ENCODE peak calls at places on chromosome 2, in eight cellular contexts. B is A549, V is breast epithelium, T is vagina, K is heart left ventricle, W is gastrocnemius medialis, F is adrenal gland, R is HCT116. A is an unnamed sample.

GRCh38 chr2:39232141-39232540 is 11.6 kb downstream of the CDKL4 start:
- DNase-seq in B (no peak), V (no peak), T (no peak), K (no peak), W (no peak), F (no peak), R (no peak), A (no peak)

GRCh38 chr2:223235986-223236385 is 184.0 kb downstream of the KCNE4 start:
- DNase-seq in B (no peak), V (no peak), T (no peak), K (no peak), W (no peak), F (no peak), R (no peak), A (no peak)

GRCh38 chr2:71720596-71721361 is 267.4 kb downstream of the DYSF start:
- DNase-seq in B (no peak), V (no peak), T (no peak), K (no peak), W (no peak), F (no peak), R (no peak), A (no peak)

GRCh38 chr2:81077396-81077795 is 772.8 kb upstream of the LRRTM1 start:
- DNase-seq in B (no peak), V (no peak), T (no peak), K (no peak), W (no peak), F (no peak), R (no peak), A (no peak)

GRCh38 chr2:190819835-190820234 is 60.8 kb upstream of the GLS start:
- DNase-seq in B (no peak), V (no peak), T (no peak), K (no peak), W (no peak), F (no peak), R (no peak), A (no peak)

GRCh38 chr2:19337742-19338141 is 20.7 kb downstream of the OSR1 start:
- DNase-seq in B (no peak), V (no peak), T (no peak), K (no peak), W (no peak), F (no peak), R (no peak), A (no peak)

GRCh38 chr2:127841466-127842178 is 16.3 kb downstream of the POLR2D start:
- DNase-seq in B (no peak), V (no peak), T (no peak), K (no peak), W (no peak), F (no peak), R (no peak), A (no peak)

GRCh38 chr2:190582761-190583506 is 48.4 kb upstream of the NEMP2 start:
- DNase-seq in B (no peak), V (no peak), T (no peak), K (no peak), W (no peak), F (no peak), R (no peak), A (no peak)

GRCh38 chr2:3461781-3462492 is 57.4 kb downstream of the ADI1 start:
- DNase-seq in B (peak), V (no peak), T (no peak), K (no peak), W (peak), F (peak), R (peak), A (peak)

GRCh38 chr2:124810132-124810531 is 785.0 kb downstream of the CNTNAP5 start:
- DNase-seq in B (no peak), V (no peak), T (no peak), K (peak), W (no peak), F (no peak), R (no peak), A (no peak)

GRCh38 chr2:24908316-24908937 is 11.6 kb downstream of the ADCY3 start:
- DNase-seq in B (no peak), V (no peak), T (no peak), K (no peak), W (no peak), F (no peak), R (no peak), A (no peak)

GRCh38 chr2:27988718-27989117 is 98.2 kb downstream of the BABAM2 start:
- DNase-seq in B (no peak), V (no peak), T (no peak), K (no peak), W (no peak), F (no peak), R (no peak), A (no peak)

GRCh38 chr2:215830313-215830712 is 183.0 kb downstream of the MREG start:
- DNase-seq in B (no peak), V (no peak), T (no peak), K (peak), W (peak), F (no peak), R (peak), A (peak)

GRCh38 chr2:120930861-120931260 is 195.2 kb downstream of the GLI2 start:
- DNase-seq in B (no peak), V (no peak), T (no peak), K (no peak), W (no peak), F (no peak), R (no peak), A (no peak)

GRCh38 chr2:226228080-226228479 is 571.5 kb downstream of the IRS1 start:
- DNase-seq in B (no peak), V (no peak), T (no peak), K (no peak), W (no peak), F (no peak), R (no peak), A (no peak)

GRCh38 chr2:10380048-10380926 is 67.8 kb downstream of the ODC1 start:
- DNase-seq in B (no peak), V (no peak), T (no peak), K (no peak), W (no peak), F (no peak), R (no peak), A (no peak)

GRCh38 chr2:223047260-223047761 is 4.7 kb upstream of the KCNE4 start:
- DNase-seq in B (no peak), V (no peak), T (no peak), K (no peak), W (no peak), F (no peak), R (no peak), A (no peak)

GRCh38 chr2:88170472-88170892 is 336 bp downstream of the THNSL2 start:
- DNase-seq in B (no peak), V (no peak), T (peak), K (no peak), W (no peak), F (peak), R (no peak), A (peak)

GRCh38 chr2:20994130-20994529 is 49.7 kb downstream of the APOB start:
- DNase-seq in B (no peak), V (no peak), T (no peak), K (no peak), W (no peak), F (no peak), R (no peak), A (no peak)

GRCh38 chr2:74551530-74551929 is 2.2 kb downstream of the LOXL3 start:
- DNase-seq in B (no peak), V (no peak), T (no peak), K (no peak), W (no peak), F (no peak), R (no peak), A (no peak)

GRCh38 chr2:177263451-177264208 is 897 bp downstream of the NFE2L2 start:
- DNase-seq in B (peak), V (peak), T (peak), K (peak), W (peak), F (peak), R (peak), A (peak)

GRCh38 chr2:171345971-171346722 is 87.6 kb downstream of the METTL8 start:
- DNase-seq in B (no peak), V (no peak), T (no peak), K (no peak), W (no peak), F (no peak), R (no peak), A (no peak)

GRCh38 chr2:171346723-171347104 is 87.1 kb downstream of the METTL8 start:
- DNase-seq in B (no peak), V (no peak), T (no peak), K (no peak), W (no peak), F (no peak), R (no peak), A (no peak)

GRCh38 chr2:171348056-171348455 is 85.7 kb downstream of the METTL8 start:
- DNase-seq in B (no peak), V (no peak), T (no peak), K (no peak), W (no peak), F (no peak), R (no peak), A (no peak)

GRCh38 chr2:171347591-171348032 is 86.2 kb downstream of the METTL8 start:
- DNase-seq in B (no peak), V (no peak), T (no peak), K (no peak), W (peak), F (peak), R (peak), A (no peak)

DNA sequence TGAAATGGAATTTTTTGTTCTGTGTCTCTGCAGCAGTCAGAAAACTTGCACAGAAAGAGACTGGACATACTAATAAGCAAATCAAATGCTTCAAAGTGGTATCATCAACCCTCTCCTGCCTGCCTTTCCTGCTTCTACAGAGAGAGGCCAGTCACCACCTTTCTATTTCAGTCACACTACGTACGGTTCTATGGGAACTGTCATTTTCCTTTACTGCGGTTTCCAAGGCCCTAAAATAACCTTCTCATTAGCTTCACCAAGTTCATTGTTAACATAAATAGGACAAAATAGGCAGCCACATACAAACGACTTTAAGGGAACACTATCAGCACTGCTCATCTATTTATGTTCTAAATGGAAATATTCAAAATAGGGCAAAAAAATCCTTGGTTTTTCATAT is 86.6 kb downstream of the METTL8 start:
- DNase-seq in B (no peak), V (no peak), T (no peak), K (no peak), W (no peak), F (no peak), R (no peak), A (no peak)
- TF ChIP-seq CTCF in B (no peak), V (no peak), T (no peak), K (peak), W (no peak), F (no peak), R (no peak), A (no peak)

DNA sequence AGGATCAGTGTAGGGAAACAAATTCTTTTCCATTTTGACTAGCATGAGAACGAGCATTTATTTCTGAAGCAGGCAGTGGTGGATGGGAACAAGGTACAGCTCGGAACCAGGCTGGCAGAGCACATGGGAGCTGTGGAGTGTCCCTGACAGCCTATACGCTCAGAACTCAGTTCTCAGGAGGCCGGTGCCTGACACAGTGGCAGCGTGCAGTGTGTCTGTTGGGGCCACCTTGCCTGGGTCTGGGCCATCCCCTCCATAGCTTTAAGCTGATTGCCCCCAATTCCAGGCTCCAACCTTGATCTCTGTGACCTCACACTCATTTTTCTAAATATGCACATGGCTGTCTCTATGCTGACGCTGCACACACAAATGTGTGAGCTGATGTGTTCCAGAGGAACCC is 54.5 kb upstream of the ATG16L1 start:
- DNase-seq in B (no peak), V (no peak), T (no peak), K (no peak), W (no peak), F (no peak), R (no peak), A (no peak)
- TF ChIP-seq POLR2A in B (no peak), V (no peak), T (no peak), K (no peak), W (no peak), F (no peak), R (no peak), A (no peak)

DNA sequence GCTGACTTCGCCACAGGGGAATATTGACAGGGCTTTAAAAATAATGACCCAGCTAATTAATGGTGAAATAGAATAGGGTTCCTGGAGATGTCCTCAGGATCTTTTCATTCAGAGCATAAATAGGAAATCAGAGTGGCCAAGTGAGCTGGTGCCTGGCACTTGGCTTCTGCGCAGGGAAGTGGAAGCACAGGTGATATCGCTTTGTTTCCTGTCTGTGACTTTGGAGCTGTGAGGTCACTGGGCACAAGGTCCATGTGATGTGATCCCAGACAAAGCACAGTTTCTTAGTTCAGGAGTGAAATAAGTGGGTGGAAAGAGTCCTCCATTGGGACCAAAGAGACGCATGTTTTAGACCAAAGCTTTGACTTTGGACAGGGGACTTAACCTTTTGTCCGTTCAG is 338.3 kb downstream of the CYRIA start:
- DNase-seq in B (no peak), V (no peak), T (peak), K (no peak), W (no peak), F (no peak), R (no peak), A (no peak)
- H3K4me3 ChIP-seq in B (no peak), V (no peak), T (no peak), K (no peak), W (no peak), F (no peak), R (no peak), A (no peak)

DNA sequence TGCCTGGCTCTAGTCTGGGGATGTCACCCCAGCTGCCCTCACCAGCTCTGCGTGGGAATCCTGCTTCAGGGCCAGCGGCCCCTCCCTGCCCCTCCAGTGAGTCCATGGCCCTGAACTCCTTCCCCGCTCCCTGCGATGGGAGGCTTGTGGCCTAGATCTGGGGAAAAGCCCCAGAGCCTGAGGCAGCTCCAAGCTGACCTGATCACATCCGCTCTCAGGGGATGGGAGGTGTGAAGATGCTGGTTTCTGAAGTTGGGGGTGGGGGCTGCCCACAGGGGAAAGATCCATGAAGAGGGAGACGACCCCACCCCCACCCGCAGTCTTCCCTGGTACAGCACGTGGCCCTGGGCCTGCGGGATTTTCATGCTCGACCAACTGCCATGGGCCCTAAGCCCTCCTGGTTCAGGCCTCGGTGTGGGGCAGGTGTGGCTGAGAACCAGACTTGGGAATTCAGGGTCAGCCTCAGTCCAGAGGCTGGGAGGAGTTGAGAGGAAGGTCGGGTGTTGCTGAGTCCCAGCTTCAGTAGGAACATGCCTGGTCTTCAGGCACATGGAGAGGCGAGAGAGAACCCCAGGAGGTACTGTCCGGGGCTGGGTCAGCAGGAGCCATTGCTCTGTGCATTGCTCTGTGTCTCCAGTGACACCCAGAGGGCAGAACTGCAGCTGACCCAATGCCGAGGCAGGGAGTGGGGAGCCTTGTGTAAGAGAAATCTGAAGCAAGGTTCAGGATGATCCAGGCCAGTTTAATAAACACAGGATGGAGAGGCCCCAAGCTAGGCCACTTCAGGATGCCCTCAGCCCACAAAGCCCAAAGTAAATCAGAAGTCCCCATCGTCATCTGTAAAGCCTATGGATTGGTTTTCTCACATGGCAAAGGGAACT is 115.1 kb downstream of the CAPN13 start:
- DNase-seq in B (no peak), V (no peak), T (peak), K (peak), W (peak), F (no peak), R (no peak), A (no peak)
- TF ChIP-seq CTCF in B (peak), V (no peak), T (no peak), K (peak), W (peak), F (no peak), R (no peak), A (no peak)

GRCh38 chr2:153601812-153602211 is 123.2 kb upstream of the RPRM start:
- DNase-seq in B (no peak), V (no peak), T (no peak), K (no peak), W (no peak), F (no peak), R (no peak), A (no peak)

DNA sequence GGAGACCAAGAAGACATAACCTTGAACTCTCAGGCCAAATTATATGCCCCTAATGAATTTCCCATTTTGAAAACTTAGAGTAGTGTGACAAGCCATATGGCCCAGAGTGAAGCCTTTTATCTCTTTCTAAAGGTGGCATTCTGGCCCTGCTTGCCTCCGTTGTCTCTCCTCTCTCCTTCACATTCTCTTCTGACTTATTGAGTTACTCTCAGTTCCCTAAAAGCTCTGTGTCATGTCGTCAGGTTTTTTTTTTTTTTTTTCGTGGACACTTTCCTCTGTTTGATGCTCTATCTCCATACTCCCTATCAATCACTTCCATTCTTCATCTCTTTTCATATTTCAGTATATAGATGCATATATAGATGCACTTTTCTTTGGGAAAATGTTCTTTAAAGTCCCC is 128.1 kb upstream of the RPRM start:
- DNase-seq in B (no peak), V (no peak), T (no peak), K (no peak), W (no peak), F (no peak), R (no peak), A (no peak)
- TF ChIP-seq POLR2A in B (no peak), V (no peak), T (no peak), K (no peak), W (no peak), F (no peak), R (no peak), A (no peak)

GRCh38 chr2:233852056-233852455 is 2.3 kb downstream of the HJURP start:
- DNase-seq in B (no peak), V (no peak), T (peak), K (no peak), W (no peak), F (no peak), R (no peak), A (no peak)
- H3K4me3 ChIP-seq in B (peak), V (no peak), T (no peak), K (no peak), W (no peak), F (no peak), R (no peak), A (no peak)

DNA sequence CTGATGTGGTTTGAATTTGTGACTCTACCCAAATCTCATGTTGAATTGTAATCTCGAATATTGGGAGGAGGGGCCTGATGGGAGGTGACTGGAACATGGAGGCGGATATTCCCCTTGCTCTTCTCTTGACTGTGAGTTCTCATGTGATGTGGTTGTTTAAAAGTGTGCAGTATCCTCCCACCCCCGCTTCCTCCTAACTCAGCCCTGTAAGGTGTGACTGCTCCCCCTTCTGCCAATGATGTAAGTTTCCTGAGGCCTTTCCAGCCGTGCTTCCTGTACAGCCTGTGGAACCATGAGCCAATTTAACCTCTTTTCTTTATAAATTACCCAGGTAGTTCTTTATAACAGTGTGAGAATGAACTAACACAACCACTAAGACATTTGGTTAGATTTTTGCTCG is 458.4 kb downstream of the THSD7B start:
- DNase-seq in B (no peak), V (no peak), T (no peak), K (no peak), W (no peak), F (no peak), R (no peak), A (no peak)
- TF ChIP-seq CTCF in B (no peak), V (no peak), T (no peak), K (no peak), W (no peak), F (no peak), R (no peak), A (no peak)

A was measured in tibial nerve.